ENCODE peak calls at places on chromosomes 5 and 9, in five cellular contexts. C, X, W, S and T are unnamed samples.

GRCh38 chr5:6633469-6634326 is 458 bp downstream of the SRD5A1 start:
- DNase-seq in S (no peak), W (no peak), C (no peak), X (no peak), T (peak)

GRCh38 chr5:178428341-178429155 is 161.6 kb downstream of the COL23A1 start:
- DNase-seq in W (no peak), X (no peak), S (no peak), C (no peak), T (no peak)

GRCh38 chr5:94432499-94432898 is 185.9 kb downstream of the KIAA0825 start:
- DNase-seq in X (no peak), W (no peak), S (no peak), C (no peak), T (no peak)

GRCh38 chr5:66653380-66653779 is 57.2 kb downstream of the MAST4 start:
- DNase-seq in W (no peak), S (no peak), C (no peak), X (no peak), T (no peak)

GRCh38 chr9:99579964-99580363 is 241.7 kb upstream of the NR4A3 start:
- DNase-seq in S (no peak), X (no peak), C (no peak), W (no peak), T (no peak)

GRCh38 chr5:43401827-43402226 is 10.4 kb downstream of the CCL28 start:
- DNase-seq in X (peak), C (peak), W (no peak), S (peak), T (peak)

GRCh38 chr5:168167338-168167737 is 124.1 kb upstream of the WWC1 start:
- DNase-seq in C (no peak), S (no peak), W (no peak), X (no peak), T (no peak)

GRCh38 chr5:94775088-94775487 is 156.6 kb downstream of the SLF1 start:
- DNase-seq in S (no peak), X (no peak), C (no peak), W (no peak), T (no peak)

GRCh38 chr5:133508845-133509741 is 103.2 kb downstream of the FSTL4 start:
- DNase-seq in W (no peak), S (no peak), X (no peak), C (no peak), T (no peak)

GRCh38 chr5:165630211-165630866 is 2124.9 kb downstream of the MAT2B start:
- DNase-seq in W (peak), S (peak), C (no peak), X (peak), T (peak)

GRCh38 chr9:125507247-125507646 is 199.8 kb downstream of the MAPKAP1 start:
- DNase-seq in W (no peak), C (no peak), X (no peak), S (no peak), T (no peak)

GRCh38 chr5:143074414-143074996 is 304.3 kb downstream of the ARHGAP26 start:
- DNase-seq in C (no peak), S (no peak), X (no peak), W (no peak), T (no peak)

GRCh38 chr9:34998266-34998665 is 8.7 kb downstream of the DNAJB5 start:
- DNase-seq in W (no peak), X (no peak), C (no peak), S (peak), T (no peak)

GRCh38 chr5:82991678-82992323 is 85.4 kb downstream of the TMEM167A start:
- DNase-seq in S (no peak), W (no peak), C (no peak), X (no peak), T (no peak)

GRCh38 chr9:105070176-105070575 is 142.2 kb upstream of the ABCA1 start:
- DNase-seq in S (no peak), X (no peak), C (no peak), W (no peak), T (no peak)

GRCh38 chr9:94639045-94639995 is at the start of gene FBP1:
- DNase-seq in S (no peak), X (no peak), W (no peak), C (no peak), T (peak)

GRCh38 chr5:176619569-176620332 is 9.8 kb upstream of the GPRIN1 start:
- DNase-seq in X (no peak), W (no peak), S (no peak), C (no peak), T (peak)

GRCh38 chr5:176618783-176619182 is 8.8 kb upstream of the GPRIN1 start:
- DNase-seq in W (no peak), C (no peak), X (no peak), S (no peak), T (no peak)

GRCh38 chr5:176620333-176620981 is 9.9 kb downstream of the SNCB start:
- DNase-seq in W (no peak), C (no peak), S (peak), X (no peak), T (peak)

GRCh38 chr5:176621661-176622079 is 8.7 kb downstream of the SNCB start:
- DNase-seq in S (peak), W (no peak), C (no peak), X (no peak), T (no peak)

GRCh38 chr5:176619203-176619568 is 9.2 kb upstream of the GPRIN1 start:
- DNase-seq in W (no peak), C (peak), S (peak), X (peak), T (peak)
- TF ChIP-seq EZH2 in W (no peak), C (no peak), S (no peak), X (no peak), T (no peak)

DNA sequence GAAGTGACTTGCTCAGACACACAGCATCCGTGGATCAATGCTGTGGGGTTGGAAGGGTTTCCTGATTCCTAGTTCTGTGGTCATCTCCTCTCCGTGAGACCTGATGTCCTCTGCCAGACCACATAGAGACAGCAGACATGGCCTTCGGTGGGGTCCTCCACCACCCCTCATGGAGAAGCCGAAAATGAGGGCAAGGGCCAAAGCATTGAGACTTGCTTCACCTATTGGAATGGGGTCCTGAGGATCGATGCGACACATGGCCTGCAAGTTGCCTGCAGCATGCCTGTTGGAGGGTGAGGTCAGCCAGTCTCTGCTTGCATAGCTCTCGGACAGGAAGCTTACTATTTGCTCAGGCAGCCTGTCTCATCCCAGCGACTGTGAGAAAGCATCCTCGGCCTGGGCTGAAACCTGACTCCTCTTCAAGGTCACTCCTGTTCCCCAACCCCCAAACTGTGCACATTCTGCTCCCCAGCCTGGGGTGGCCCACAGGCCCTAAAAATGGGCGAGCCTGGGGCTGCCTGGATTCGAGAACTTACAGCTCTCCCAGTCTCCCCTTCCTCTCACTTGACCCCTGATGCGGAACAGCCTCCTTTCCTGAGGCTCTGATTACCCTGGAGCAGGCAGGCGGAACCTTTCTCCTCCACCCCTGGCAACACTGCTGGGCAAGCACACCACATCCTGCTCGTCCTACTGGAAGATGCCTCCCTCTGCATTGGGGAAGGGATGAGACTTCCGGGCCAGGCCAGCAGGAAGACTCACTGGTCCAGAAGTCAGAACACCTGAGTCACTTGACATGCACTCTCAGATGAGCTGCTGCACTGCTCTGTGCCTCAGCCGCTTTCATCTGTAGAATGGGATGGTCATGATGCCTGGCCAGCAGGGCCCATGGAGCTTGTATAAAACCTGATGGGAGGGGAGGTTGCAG is 186.9 kb downstream of the RGS3 start:
- DNase-seq in W (no peak), X (peak), C (no peak), S (no peak), T (peak)
- H2AFZ ChIP-seq in W (no peak), X (no peak), C (no peak), S (no peak), T (peak)

DNA sequence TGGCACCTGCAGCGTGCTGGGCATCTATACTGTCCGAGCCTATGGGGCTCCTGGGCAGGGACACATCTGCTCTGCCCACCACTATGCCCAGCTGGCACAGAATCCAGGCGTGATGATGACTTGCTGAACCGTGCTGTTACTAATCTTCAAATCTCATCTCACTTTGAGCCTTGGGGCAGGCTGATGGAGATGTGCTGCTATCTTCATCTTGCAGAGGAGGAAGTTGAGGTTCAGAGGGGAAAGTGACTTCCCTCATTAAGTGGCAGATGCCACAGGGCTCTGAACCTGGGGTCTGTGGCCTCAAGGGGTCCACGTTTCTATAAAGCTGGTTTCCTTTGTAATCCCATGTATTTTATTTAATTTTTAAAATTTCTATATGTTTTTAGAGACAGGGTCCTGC is 4.7 kb downstream of the SLC2A6 start:
- DNase-seq in S (no peak), X (no peak), C (no peak), W (no peak), T (no peak)
- TF ChIP-seq REST in S (no peak), X (no peak), C (no peak), W (no peak), T (no peak)

GRCh38 chr9:123996731-123997421 is 14.7 kb upstream of the LHX2 start:
- DNase-seq in X (no peak), C (no peak), S (no peak), W (no peak), T (peak)
- TF ChIP-seq EZH2 in X (peak), C (no peak), S (no peak), W (no peak), T (peak)

GRCh38 chr9:72952394-72952720 is 496 bp downstream of the ALDH1A1 start:
- DNase-seq in S (no peak), W (no peak), X (no peak), C (no peak), T (no peak)
- H2AFZ ChIP-seq in S (peak), W (no peak), X (peak), C (no peak), T (peak)